ENCODE peak calls at places on chromosome 9, in four cellular contexts. One of them, this sample, is unnamed. For H3K27me3, the result is how much of the 10 kb centered on the place peaks cover.

GRCh38 chr9:3413984-3414383 is 111.8 kb downstream of the RFX3 start:
- DNase-seq in dorsolateral prefrontal cortex: no peak
- DNase-seq in AG04450: no peak
- DNase-seq in sigmoid colon: no peak
- DNase-seq in this sample: no peak

GRCh38 chr9:108463927-108464606 is 391.7 kb downstream of the ACTL7B start:
- DNase-seq in dorsolateral prefrontal cortex: no peak
- DNase-seq in AG04450: no peak
- DNase-seq in sigmoid colon: no peak
- DNase-seq in this sample: no peak

GRCh38 chr9:71819115-71819739 is 50.9 kb upstream of the CEMIP2 start:
- DNase-seq in dorsolateral prefrontal cortex: peak
- DNase-seq in AG04450: no peak
- DNase-seq in sigmoid colon: no peak
- DNase-seq in this sample: no peak

GRCh38 chr9:132769895-132770774 is 99.9 kb downstream of the GTF3C4 start:
- DNase-seq in dorsolateral prefrontal cortex: peak
- DNase-seq in AG04450: no peak
- DNase-seq in sigmoid colon: peak
- DNase-seq in this sample: no peak

GRCh38 chr9:125407432-125407973 is 145.9 kb downstream of the GAPVD1 start:
- DNase-seq in dorsolateral prefrontal cortex: no peak
- DNase-seq in AG04450: no peak
- DNase-seq in sigmoid colon: no peak
- DNase-seq in this sample: no peak

GRCh38 chr9:76321185-76321828 is 72.9 kb downstream of the RFK start:
- DNase-seq in dorsolateral prefrontal cortex: no peak
- DNase-seq in AG04450: peak
- DNase-seq in sigmoid colon: no peak
- DNase-seq in this sample: no peak

GRCh38 chr9:19223724-19224123 is 6.8 kb upstream of the DENND4C start:
- DNase-seq in dorsolateral prefrontal cortex: no peak
- DNase-seq in AG04450: no peak
- DNase-seq in sigmoid colon: no peak
- DNase-seq in this sample: no peak

GRCh38 chr9:114681594-114682332 is at the start of gene TEX48:
- DNase-seq in dorsolateral prefrontal cortex: no peak
- DNase-seq in AG04450: no peak
- DNase-seq in sigmoid colon: peak
- DNase-seq in this sample: no peak

GRCh38 chr9:13397220-13397619 is 117.7 kb upstream of the MPDZ start:
- DNase-seq in dorsolateral prefrontal cortex: no peak
- DNase-seq in AG04450: no peak
- DNase-seq in sigmoid colon: no peak
- DNase-seq in this sample: no peak

GRCh38 chr9:111986035-111986556 is 89.5 kb downstream of the UGCG start:
- DNase-seq in dorsolateral prefrontal cortex: no peak
- DNase-seq in AG04450: no peak
- DNase-seq in sigmoid colon: no peak
- DNase-seq in this sample: no peak
- H3K4me3 ChIP-seq in dorsolateral prefrontal cortex: no peak
- H3K4me3 ChIP-seq in AG04450: no peak
- H3K4me3 ChIP-seq in sigmoid colon: no peak
- H3K4me3 ChIP-seq in this sample: no peak

GRCh38 chr9:86944974-86945867 is 2.1 kb downstream of the GAS1 start:
- DNase-seq in dorsolateral prefrontal cortex: no peak
- DNase-seq in AG04450: no peak
- DNase-seq in sigmoid colon: peak
- DNase-seq in this sample: no peak

GRCh38 chr9:86946712-86947145 is 577 bp downstream of the GAS1 start:
- DNase-seq in dorsolateral prefrontal cortex: no peak
- DNase-seq in AG04450: no peak
- DNase-seq in sigmoid colon: peak
- DNase-seq in this sample: no peak

GRCh38 chr9:86947146-86948081 is at the start of gene GAS1:
- DNase-seq in dorsolateral prefrontal cortex: peak
- DNase-seq in AG04450: peak
- DNase-seq in sigmoid colon: peak
- DNase-seq in this sample: peak

GRCh38 chr9:86943871-86944240 is 3.5 kb downstream of the GAS1 start:
- DNase-seq in dorsolateral prefrontal cortex: no peak
- DNase-seq in AG04450: no peak
- DNase-seq in sigmoid colon: no peak
- DNase-seq in this sample: no peak

DNA sequence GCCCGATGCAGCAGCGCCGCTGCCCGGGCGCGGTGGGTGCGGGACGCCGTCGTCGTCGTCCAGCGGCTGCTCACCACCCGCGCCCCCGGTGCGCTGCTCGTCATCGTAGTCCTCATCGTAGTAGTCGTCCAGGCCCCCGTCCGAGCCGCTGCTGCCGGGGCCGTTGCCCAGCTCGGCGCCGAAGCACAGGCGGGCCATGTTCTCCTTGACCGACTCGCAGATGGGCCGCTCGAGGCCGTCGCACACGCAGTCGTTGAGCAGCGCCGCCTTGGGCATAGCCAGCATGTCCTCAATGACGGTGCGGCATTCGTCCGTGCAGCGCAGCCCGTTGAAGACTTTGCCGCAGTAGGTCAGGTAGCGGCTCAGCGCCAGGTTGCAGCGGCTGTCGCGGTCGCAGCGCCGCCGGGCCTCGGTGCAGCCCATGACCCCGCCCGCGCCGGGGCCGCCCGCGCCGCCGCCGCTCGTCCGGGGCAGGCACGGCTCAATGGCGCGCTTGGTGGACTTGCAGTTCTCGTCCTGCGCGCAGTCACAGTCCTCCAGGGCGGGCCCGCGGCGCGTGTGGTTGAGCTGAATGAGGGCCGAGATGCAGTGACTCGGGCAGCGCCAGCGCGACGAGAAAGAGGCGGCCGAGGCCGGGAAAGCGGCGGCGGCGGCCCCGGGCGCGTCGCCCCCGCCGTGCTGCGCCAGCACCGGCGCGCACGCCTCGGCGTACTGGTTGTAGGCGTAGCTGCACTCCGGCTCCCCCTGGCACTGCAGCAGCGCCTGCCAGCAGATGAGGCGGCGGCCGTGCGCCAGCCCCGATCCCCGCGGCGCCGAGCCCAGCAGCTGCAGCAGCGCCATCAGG is 1.2 kb downstream of the GAS1 start:
- DNase-seq in dorsolateral prefrontal cortex: peak
- DNase-seq in AG04450: no peak
- DNase-seq in sigmoid colon: peak
- DNase-seq in this sample: no peak
- TF ChIP-seq CTCF in dorsolateral prefrontal cortex: peak
- TF ChIP-seq CTCF in AG04450: no peak
- TF ChIP-seq CTCF in sigmoid colon: peak
- TF ChIP-seq CTCF in this sample: no peak

DNA sequence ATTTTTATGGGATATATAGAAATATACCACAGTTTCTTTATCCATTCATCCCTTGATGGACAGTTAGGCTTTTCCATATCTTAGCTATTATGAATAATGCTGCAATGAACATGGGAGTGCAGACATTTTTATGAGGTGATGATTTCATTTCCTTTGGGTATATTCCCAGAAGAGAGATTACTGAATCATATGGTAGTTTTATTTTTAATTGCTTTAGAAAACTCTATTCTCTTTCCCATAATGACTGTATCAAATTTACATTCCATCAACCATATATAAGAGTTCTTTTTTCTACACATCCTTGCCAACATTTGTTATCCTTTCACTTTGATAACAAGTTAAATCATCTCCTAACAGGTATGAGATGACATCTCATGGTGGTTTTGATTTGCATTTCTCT is 821.6 kb downstream of the TLE1 start:
- DNase-seq in dorsolateral prefrontal cortex: no peak
- DNase-seq in AG04450: no peak
- DNase-seq in sigmoid colon: no peak
- DNase-seq in this sample: no peak
- H3K27me3 ChIP-seq in dorsolateral prefrontal cortex: under half
- H3K27me3 ChIP-seq in AG04450: under half
- H3K27me3 ChIP-seq in sigmoid colon: under half
- H3K27me3 ChIP-seq in this sample: under half

DNA sequence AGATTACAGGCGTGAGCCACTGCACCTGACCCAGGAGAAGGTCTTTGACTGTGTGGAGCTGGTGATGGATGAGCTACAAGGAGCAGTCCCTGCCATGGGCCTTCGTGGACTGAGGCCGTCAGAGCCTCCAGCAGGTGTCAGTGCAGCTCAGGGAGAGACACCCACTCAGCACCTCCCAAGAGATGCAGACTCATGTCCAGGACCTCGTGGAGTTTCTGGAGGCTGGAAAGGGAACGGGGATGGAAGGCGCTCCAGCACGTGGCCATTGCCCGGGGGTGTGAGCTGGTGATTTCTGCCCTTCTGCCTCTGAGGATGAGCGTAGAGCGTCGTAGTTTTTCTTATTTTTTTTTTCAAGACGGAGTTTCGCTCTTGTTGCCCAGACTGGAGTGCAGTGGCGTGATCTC is 9.5 kb downstream of the TOR4A start:
- DNase-seq in dorsolateral prefrontal cortex: no peak
- DNase-seq in AG04450: no peak
- DNase-seq in sigmoid colon: no peak
- DNase-seq in this sample: no peak
- H3K4me3 ChIP-seq in dorsolateral prefrontal cortex: no peak
- H3K4me3 ChIP-seq in AG04450: no peak
- H3K4me3 ChIP-seq in sigmoid colon: no peak
- H3K4me3 ChIP-seq in this sample: no peak

DNA sequence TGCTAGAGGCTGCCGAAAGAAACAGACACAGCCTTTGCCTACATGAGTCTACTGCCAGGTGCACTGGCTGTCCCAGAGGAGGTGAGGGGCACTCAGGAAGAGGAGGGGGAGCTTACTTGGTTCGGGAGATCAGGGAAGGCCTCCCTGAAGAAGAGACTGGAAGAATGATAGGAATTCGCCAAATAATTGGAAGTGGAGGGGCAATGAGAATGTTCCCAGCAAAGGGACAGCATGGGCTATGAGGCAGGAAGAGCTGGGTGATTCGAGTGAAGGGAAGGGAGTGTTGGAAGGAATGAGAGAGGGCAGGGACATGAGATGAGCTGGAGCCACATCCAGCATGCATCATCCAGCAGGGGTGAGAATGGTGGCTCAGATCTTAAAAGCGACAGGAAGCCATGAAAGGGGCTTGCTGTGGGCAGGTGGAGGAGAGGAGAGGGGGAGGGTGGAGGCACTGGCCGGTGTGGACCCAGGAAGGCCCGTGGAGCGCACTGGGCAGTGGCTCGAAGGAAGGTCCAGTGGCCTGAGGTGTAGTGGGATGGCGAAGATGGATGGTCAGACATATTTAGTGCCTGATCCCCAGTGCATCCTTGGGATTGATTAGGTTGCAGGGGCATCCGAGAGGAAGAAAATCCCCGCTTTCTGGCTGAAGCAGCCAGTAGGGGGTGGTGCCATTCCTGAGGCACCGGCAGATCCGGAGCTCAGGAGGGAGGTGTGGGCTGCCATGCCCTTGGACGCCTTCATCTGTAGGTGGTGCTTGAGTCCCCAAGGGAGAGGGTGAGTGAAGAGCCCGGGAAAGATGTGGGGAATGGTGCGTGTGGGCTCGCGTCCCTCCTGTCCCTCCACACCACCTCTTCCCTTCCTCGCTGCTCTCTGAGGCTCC is 53.5 kb upstream of the GARNL3 start:
- DNase-seq in dorsolateral prefrontal cortex: no peak
- DNase-seq in AG04450: no peak
- DNase-seq in sigmoid colon: no peak
- DNase-seq in this sample: no peak
- TF ChIP-seq CTCF in dorsolateral prefrontal cortex: no peak
- TF ChIP-seq CTCF in AG04450: no peak
- TF ChIP-seq CTCF in sigmoid colon: no peak
- TF ChIP-seq CTCF in this sample: no peak

GRCh38 chr9:36888551-36888950 is 145.5 kb downstream of the PAX5 start:
- DNase-seq in dorsolateral prefrontal cortex: no peak
- DNase-seq in AG04450: no peak
- DNase-seq in sigmoid colon: peak
- DNase-seq in this sample: no peak

GRCh38 chr9:36892279-36892678 is 141.8 kb downstream of the PAX5 start:
- DNase-seq in dorsolateral prefrontal cortex: no peak
- DNase-seq in AG04450: no peak
- DNase-seq in sigmoid colon: peak
- DNase-seq in this sample: no peak

GRCh38 chr9:36893911-36894310 is 140.2 kb downstream of the PAX5 start:
- DNase-seq in dorsolateral prefrontal cortex: no peak
- DNase-seq in AG04450: no peak
- DNase-seq in sigmoid colon: peak
- DNase-seq in this sample: no peak

GRCh38 chr9:36893148-36893547 is 140.9 kb downstream of the PAX5 start:
- DNase-seq in dorsolateral prefrontal cortex: peak
- DNase-seq in AG04450: no peak
- DNase-seq in sigmoid colon: peak
- DNase-seq in this sample: no peak

DNA sequence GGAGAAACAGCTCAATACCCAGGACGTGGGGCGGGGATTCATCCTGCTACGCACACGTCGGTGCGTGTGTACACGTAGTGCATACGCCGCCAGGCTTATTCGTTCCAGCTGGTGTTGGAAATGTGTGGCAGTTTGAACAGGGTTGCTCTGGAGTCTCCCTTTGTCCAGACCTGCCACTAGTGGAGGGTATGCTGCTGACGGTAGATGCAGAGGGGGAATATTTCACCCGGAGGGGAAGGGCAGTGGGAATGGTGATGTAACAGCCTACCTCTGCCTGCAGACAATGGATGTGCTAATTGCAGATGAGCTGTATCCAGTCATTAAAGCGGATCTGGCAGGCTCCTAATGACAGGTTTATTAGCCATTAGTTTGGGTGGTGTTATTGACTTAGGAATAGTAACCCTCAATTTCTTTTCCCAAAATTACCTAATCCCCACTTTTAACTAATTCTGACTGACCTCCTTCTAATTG is 142.7 kb downstream of the PAX5 start:
- DNase-seq in dorsolateral prefrontal cortex: no peak
- DNase-seq in AG04450: no peak
- DNase-seq in sigmoid colon: peak
- DNase-seq in this sample: no peak
- H3K27me3 ChIP-seq in dorsolateral prefrontal cortex: under half
- H3K27me3 ChIP-seq in AG04450: under half
- H3K27me3 ChIP-seq in sigmoid colon: under half
- H3K27me3 ChIP-seq in this sample: under half

DNA sequence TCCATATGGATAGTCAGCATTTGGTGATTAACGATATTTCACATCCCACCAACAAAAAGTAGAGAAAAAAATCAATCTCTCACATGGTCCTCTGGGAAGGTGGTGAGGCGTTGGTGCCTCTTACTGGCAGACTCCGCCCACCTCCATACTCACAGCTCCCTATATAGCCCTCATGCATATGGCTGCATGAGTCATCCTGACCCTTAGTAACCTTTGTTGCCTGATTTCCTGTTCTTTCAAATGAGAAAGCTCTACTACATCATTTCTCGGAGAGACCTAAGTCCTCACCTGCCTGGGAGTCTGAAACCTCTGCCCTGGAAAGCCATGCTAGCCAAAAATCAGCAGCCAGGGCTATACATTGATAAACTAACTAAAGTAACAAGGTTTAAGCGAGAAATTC is 33.3 kb upstream of the ABCA1 start:
- DNase-seq in dorsolateral prefrontal cortex: no peak
- DNase-seq in AG04450: no peak
- DNase-seq in sigmoid colon: no peak
- DNase-seq in this sample: no peak
- H3K4me3 ChIP-seq in dorsolateral prefrontal cortex: no peak
- H3K4me3 ChIP-seq in AG04450: no peak
- H3K4me3 ChIP-seq in sigmoid colon: no peak
- H3K4me3 ChIP-seq in this sample: no peak

This sample was measured in BJ.